ENCODE peak calls at places on chromosomes 5 and 9, in eight cellular contexts. J is transverse colon; T is cardiac muscle cell; G is left ventricle myocardium inferior; S is CD8-positive, alpha-beta memory T cell; P is skeletal muscle cell; F is body of pancreas; O is fibroblast of mammary gland. L is an unnamed sample.

GRCh38 chr5:57033503-57033902 is 81.6 kb upstream of the MIER3 start:
- DNase-seq in P (no peak), F (no peak), S (no peak), J (no peak), T (no peak), G (no peak), O (no peak), L (no peak)

GRCh38 chr5:1386274-1386717 is 41.4 kb upstream of the CLPTM1L start:
- DNase-seq in J (peak; percentile 68), T (peak; percentile 47), G (peak; percentile 38), O (no peak), S (peak; percentile 88), F (peak; percentile 83), P (no peak), L (peak; percentile 7)

GRCh38 chr9:94918038-94918753 is 191.7 kb downstream of the AOPEP start:
- DNase-seq in S (peak; percentile 24), G (no peak), T (no peak), O (no peak), P (no peak), F (no peak), J (no peak), L (no peak)

GRCh38 chr9:96378187-96378586 is 5.3 kb downstream of the SLC35D2 start:
- DNase-seq in G (no peak), T (no peak), P (no peak), F (no peak), O (no peak), J (no peak), S (no peak), L (no peak)

GRCh38 chr5:72847989-72848473 is 31.6 kb downstream of the TNPO1 start:
- DNase-seq in O (peak; percentile 92), J (peak; percentile 93), S (peak; percentile 86), T (peak; percentile 94), F (peak; percentile 87), P (peak; percentile 81), G (peak; percentile 91), L (peak; percentile 94)

GRCh38 chr5:87949665-87950640 is 318.7 kb downstream of the TMEM161B start:
- DNase-seq in S (no peak), P (no peak), G (no peak), J (no peak), O (no peak), F (no peak), T (no peak), L (no peak)

GRCh38 chr9:137306546-137307254 is 4.6 kb upstream of the NRARP start:
- DNase-seq in F (peak; percentile 75), O (no peak), P (no peak), T (no peak), G (peak; percentile 21), S (no peak), J (no peak), L (no peak)

GRCh38 chr5:177553671-177554429 is 513 bp downstream of the FAM193B start:
- DNase-seq in J (peak; percentile 63), O (no peak), G (peak; percentile 40), T (peak; percentile 12), F (peak; percentile 49), P (no peak), S (no peak), L (no peak)

GRCh38 chr5:55544341-55544740 is 9.6 kb upstream of the PLPP1 start:
- DNase-seq in T (peak; percentile 24), G (no peak), O (peak; percentile 62), S (no peak), P (no peak), F (no peak), J (no peak), L (no peak)

GRCh38 chr5:176739461-176740051 is 70.8 kb upstream of the UNC5A start:
- DNase-seq in P (no peak), G (no peak), F (no peak), T (no peak), J (no peak), O (no peak), S (no peak), L (no peak)

GRCh38 chr5:96825243-96825642 is 17.5 kb upstream of the ERAP1 start:
- DNase-seq in G (no peak), J (no peak), S (no peak), F (no peak), T (no peak), P (no peak), O (no peak), L (no peak)

GRCh38 chr5:171418316-171418981 is 998 bp upstream of the FGF18 start:
- DNase-seq in T (peak; percentile 88), O (peak; percentile 80), J (peak; percentile 71), P (peak; percentile 57), G (peak; percentile 81), S (peak; percentile 41), F (peak; percentile 82), L (peak; percentile 90)
- H3K4me3 ChIP-seq in T (peak overlapping the region; percentile 99), O (peak overlapping the region; percentile 27), J (peak overlapping the region; percentile 48), P (peak overlapping the region; percentile 47), G (peak overlapping the region; percentile 73), S (peak overlapping the region; percentile 60), F (no peak overlapping the region), L (peak overlapping the region; percentile 51)

GRCh38 chr9:98935064-98935463 is 8.6 kb upstream of the COL15A1 start:
- DNase-seq in J (no peak), P (peak; percentile 46), G (no peak), S (no peak), F (no peak), O (no peak), T (no peak), L (no peak)
- H3K4me3 ChIP-seq in J (no peak overlapping the region), P (no peak overlapping the region), G (no peak overlapping the region), S (no peak overlapping the region), F (no peak overlapping the region), O (no peak overlapping the region), T (no peak overlapping the region), L (no peak overlapping the region)

DNA sequence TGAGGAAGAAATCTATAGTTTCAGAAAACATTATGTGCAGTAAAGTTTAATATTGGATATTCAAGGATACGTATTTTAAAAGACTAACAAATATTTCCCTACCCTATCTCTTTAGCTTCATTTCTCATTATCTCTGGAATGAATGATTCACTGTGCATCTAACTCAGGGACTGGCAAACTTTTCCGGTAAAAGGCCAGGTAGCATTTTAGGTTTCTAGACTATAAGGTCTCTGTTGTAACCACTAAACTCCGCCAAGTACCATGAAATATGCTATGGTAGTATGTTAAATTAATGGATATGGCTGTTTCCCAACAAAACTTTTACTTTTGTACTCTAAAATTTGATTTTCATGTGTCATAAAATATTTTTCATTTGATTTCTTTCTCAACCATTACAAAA is 13.2 kb downstream of the FEM1C start:
- DNase-seq in P (no peak), S (no peak), T (no peak), G (no peak), O (no peak), F (no peak), J (no peak), L (no peak)
- H3K4me3 ChIP-seq in P (no peak overlapping the region), S (no peak overlapping the region), T (no peak overlapping the region), G (peak overlapping the region; percentile 16), O (no peak overlapping the region), F (no peak overlapping the region), J (no peak overlapping the region), L (no peak overlapping the region)

GRCh38 chr5:137146402-137146889 is 352.7 kb downstream of the SPOCK1 start:
- DNase-seq in O (peak; percentile 100), J (no peak), P (peak; percentile 99), G (no peak), F (no peak), S (no peak), T (peak; percentile 93), L (peak; percentile 77)
- H3K4me3 ChIP-seq in O (no peak overlapping the region), J (no peak overlapping the region), P (no peak overlapping the region), G (no peak overlapping the region), F (no peak overlapping the region), S (no peak overlapping the region), T (no peak overlapping the region), L (no peak overlapping the region)

GRCh38 chr5:6660704-6661103 is 27.5 kb downstream of the SRD5A1 start:
- DNase-seq in J (no peak), O (no peak), T (no peak), G (no peak), F (no peak), P (no peak), S (no peak), L (no peak)
- H3K4me3 ChIP-seq in J (no peak overlapping the region), O (no peak overlapping the region), T (no peak overlapping the region), G (no peak overlapping the region), F (no peak overlapping the region), P (no peak overlapping the region), S (no peak overlapping the region), L (no peak overlapping the region)

GRCh38 chr5:53481887-53482716 is 1.7 kb downstream of the FST start:
- DNase-seq in O (peak; percentile 76), F (peak; percentile 59), J (peak; percentile 69), P (peak; percentile 56), T (peak; percentile 90), S (peak; percentile 49), G (peak; percentile 76), L (peak; percentile 84)

GRCh38 chr5:53481354-53481886 is 991 bp downstream of the FST start:
- DNase-seq in S (no peak), O (peak; percentile 19), T (peak; percentile 34), F (no peak), G (no peak), J (no peak), P (no peak), L (no peak)

GRCh38 chr5:53480474-53481353 is at the start of gene FST:
- DNase-seq in F (peak; percentile 13), P (no peak), O (peak; percentile 28), J (no peak), G (peak; percentile 24), T (peak; percentile 47), S (peak; percentile 15), L (peak; percentile 42)

GRCh38 chr5:53479656-53480473 is 564 bp upstream of the FST start:
- DNase-seq in S (peak; percentile 19), O (peak; percentile 37), J (peak; percentile 39), T (peak; percentile 73), F (peak; percentile 27), G (peak; percentile 71), P (no peak), L (peak; percentile 57)

GRCh38 chr5:53482717-53483638 is 2.5 kb downstream of the FST start:
- DNase-seq in S (no peak), F (peak; percentile 30), O (peak; percentile 47), J (peak; percentile 24), G (peak; percentile 29), P (no peak), T (peak; percentile 55), L (peak; percentile 51)
- H3K4me3 ChIP-seq in S (peak overlapping the region; percentile 63), F (no peak overlapping the region), O (peak overlapping the region; percentile 77), J (peak overlapping the region; percentile 82), G (peak overlapping the region; percentile 83), P (peak overlapping the region; percentile 63), T (peak overlapping the region; percentile 93), L (peak overlapping the region; percentile 77)